ENCODE peak calls at places on chromosomes 5 and 9, in four cellular contexts. One of them, this sample, is unnamed.

GRCh38 chr5:77232959-77233358 is 22.5 kb downstream of the PDE8B start:
- DNase-seq in GM12878: no peak
- DNase-seq in cardiac muscle cell: no peak
- DNase-seq in right lobe of liver: no peak
- DNase-seq in this sample: peak; percentile 63

GRCh38 chr5:172149073-172149472 is 39.0 kb downstream of the STK10 start:
- DNase-seq in right lobe of liver: no peak
- DNase-seq in cardiac muscle cell: peak; percentile 69
- DNase-seq in GM12878: no peak
- DNase-seq in this sample: no peak

GRCh38 chr9:128724744-128725211 is 851 bp upstream of the ZDHHC12 start:
- DNase-seq in cardiac muscle cell: peak; percentile 87
- DNase-seq in right lobe of liver: peak; percentile 74
- DNase-seq in GM12878: peak; percentile 32
- DNase-seq in this sample: peak; percentile 73

GRCh38 chr9:24041294-24041693 is 215.3 kb upstream of the ELAVL2 start:
- DNase-seq in right lobe of liver: no peak
- DNase-seq in cardiac muscle cell: no peak
- DNase-seq in GM12878: no peak
- DNase-seq in this sample: no peak

GRCh38 chr5:116361171-116361967 is 213.3 kb downstream of the SEMA6A start:
- DNase-seq in GM12878: no peak
- DNase-seq in right lobe of liver: peak; percentile 71
- DNase-seq in cardiac muscle cell: peak; percentile 55
- DNase-seq in this sample: peak; percentile 51

GRCh38 chr5:65722575-65723424 is 795 bp downstream of the NLN start:
- DNase-seq in right lobe of liver: no peak
- DNase-seq in GM12878: no peak
- DNase-seq in cardiac muscle cell: peak; percentile 79
- DNase-seq in this sample: no peak

GRCh38 chr5:91443761-91444467 is 60.8 kb upstream of the ARRDC3 start:
- DNase-seq in right lobe of liver: no peak
- DNase-seq in GM12878: no peak
- DNase-seq in cardiac muscle cell: no peak
- DNase-seq in this sample: no peak

GRCh38 chr5:40551706-40552557 is 127.8 kb upstream of the PTGER4 start:
- DNase-seq in right lobe of liver: no peak
- DNase-seq in GM12878: no peak
- DNase-seq in cardiac muscle cell: peak; percentile 93
- DNase-seq in this sample: no peak

GRCh38 chr9:16179566-16179965 is 626.7 kb downstream of the CCDC171 start:
- DNase-seq in right lobe of liver: no peak
- DNase-seq in GM12878: no peak
- DNase-seq in cardiac muscle cell: no peak
- DNase-seq in this sample: no peak

GRCh38 chr9:127723450-127723849 is 7.6 kb downstream of the TTC16 start:
- DNase-seq in cardiac muscle cell: peak; percentile 74
- DNase-seq in right lobe of liver: no peak
- DNase-seq in GM12878: no peak
- DNase-seq in this sample: no peak

GRCh38 chr9:89010526-89011089 is 19.3 kb downstream of the S1PR3 start:
- DNase-seq in right lobe of liver: no peak
- DNase-seq in GM12878: no peak
- DNase-seq in cardiac muscle cell: no peak
- DNase-seq in this sample: no peak

GRCh38 chr5:75336625-75337336 is at the start of gene HMGCR:
- DNase-seq in cardiac muscle cell: peak; percentile 100
- DNase-seq in GM12878: peak; percentile 98
- DNase-seq in right lobe of liver: peak; percentile 100
- DNase-seq in this sample: peak; percentile 99

GRCh38 chr9:5122542-5122941 is 62.9 kb downstream of the INSL6 start:
- DNase-seq in cardiac muscle cell: no peak
- DNase-seq in right lobe of liver: no peak
- DNase-seq in GM12878: no peak
- DNase-seq in this sample: no peak

GRCh38 chr9:115969096-115969495 is 184.5 kb upstream of the PAPPA start:
- DNase-seq in GM12878: no peak
- DNase-seq in cardiac muscle cell: peak; percentile 63
- DNase-seq in right lobe of liver: no peak
- DNase-seq in this sample: no peak

GRCh38 chr5:10103098-10103497 is 146.6 kb downstream of the ATPSCKMT start:
- DNase-seq in right lobe of liver: no peak
- DNase-seq in cardiac muscle cell: no peak
- DNase-seq in GM12878: no peak
- DNase-seq in this sample: no peak

GRCh38 chr9:38181866-38182265 is 112.8 kb upstream of the SHB start:
- DNase-seq in right lobe of liver: no peak
- DNase-seq in GM12878: no peak
- DNase-seq in cardiac muscle cell: no peak
- DNase-seq in this sample: no peak

GRCh38 chr5:43141211-43141610 is 20.5 kb downstream of the ZNF131 start:
- DNase-seq in right lobe of liver: no peak
- DNase-seq in cardiac muscle cell: no peak
- DNase-seq in GM12878: no peak
- DNase-seq in this sample: no peak

GRCh38 chr5:135493406-135494180 is 41.4 kb upstream of the TIFAB start:
- DNase-seq in right lobe of liver: no peak
- DNase-seq in cardiac muscle cell: peak; percentile 84
- DNase-seq in GM12878: no peak
- DNase-seq in this sample: no peak

GRCh38 chr5:140240987-140241706 is 61.8 kb downstream of the PFDN1 start:
- DNase-seq in cardiac muscle cell: peak; percentile 94
- DNase-seq in right lobe of liver: peak; percentile 88
- DNase-seq in GM12878: no peak
- DNase-seq in this sample: peak; percentile 68

GRCh38 chr9:68500457-68501158 is 40.1 kb downstream of the TMEM252 start:
- DNase-seq in GM12878: no peak
- DNase-seq in right lobe of liver: no peak
- DNase-seq in cardiac muscle cell: peak; percentile 9
- DNase-seq in this sample: no peak

GRCh38 chr5:1437876-1438559 is 7.2 kb downstream of the SLC6A3 start:
- DNase-seq in cardiac muscle cell: no peak
- DNase-seq in right lobe of liver: peak; percentile 35
- DNase-seq in GM12878: no peak
- DNase-seq in this sample: no peak

GRCh38 chr5:171850354-171850947 is 64.8 kb downstream of the SMIM23 start:
- DNase-seq in cardiac muscle cell: peak; percentile 26
- DNase-seq in GM12878: no peak
- DNase-seq in right lobe of liver: no peak
- DNase-seq in this sample: no peak

GRCh38 chr9:124939944-124940343 is 939 bp downstream of the GOLGA1 start:
- DNase-seq in GM12878: no peak
- DNase-seq in cardiac muscle cell: no peak
- DNase-seq in right lobe of liver: no peak
- DNase-seq in this sample: no peak
- H3K27ac ChIP-seq in GM12878: peak overlapping the region; percentile 88
- H3K27ac ChIP-seq in cardiac muscle cell: peak overlapping the region; percentile 98
- H3K27ac ChIP-seq in right lobe of liver: peak overlapping the region; percentile 97
- H3K27ac ChIP-seq in this sample: peak overlapping the region; percentile 97

GRCh38 chr5:31106259-31106658 is 87.2 kb upstream of the CDH6 start:
- DNase-seq in cardiac muscle cell: no peak
- DNase-seq in GM12878: no peak
- DNase-seq in right lobe of liver: no peak
- DNase-seq in this sample: no peak

GRCh38 chr5:31104775-31105174 is 88.7 kb upstream of the CDH6 start:
- DNase-seq in cardiac muscle cell: no peak
- DNase-seq in right lobe of liver: no peak
- DNase-seq in GM12878: no peak
- DNase-seq in this sample: no peak

GRCh38 chr5:31106742-31107546 is 86.5 kb upstream of the CDH6 start:
- DNase-seq in right lobe of liver: no peak
- DNase-seq in cardiac muscle cell: peak; percentile 61
- DNase-seq in GM12878: no peak
- DNase-seq in this sample: no peak
- H3K27ac ChIP-seq in right lobe of liver: no peak overlapping the region
- H3K27ac ChIP-seq in cardiac muscle cell: no peak overlapping the region
- H3K27ac ChIP-seq in GM12878: no peak overlapping the region
- H3K27ac ChIP-seq in this sample: no peak overlapping the region

DNA sequence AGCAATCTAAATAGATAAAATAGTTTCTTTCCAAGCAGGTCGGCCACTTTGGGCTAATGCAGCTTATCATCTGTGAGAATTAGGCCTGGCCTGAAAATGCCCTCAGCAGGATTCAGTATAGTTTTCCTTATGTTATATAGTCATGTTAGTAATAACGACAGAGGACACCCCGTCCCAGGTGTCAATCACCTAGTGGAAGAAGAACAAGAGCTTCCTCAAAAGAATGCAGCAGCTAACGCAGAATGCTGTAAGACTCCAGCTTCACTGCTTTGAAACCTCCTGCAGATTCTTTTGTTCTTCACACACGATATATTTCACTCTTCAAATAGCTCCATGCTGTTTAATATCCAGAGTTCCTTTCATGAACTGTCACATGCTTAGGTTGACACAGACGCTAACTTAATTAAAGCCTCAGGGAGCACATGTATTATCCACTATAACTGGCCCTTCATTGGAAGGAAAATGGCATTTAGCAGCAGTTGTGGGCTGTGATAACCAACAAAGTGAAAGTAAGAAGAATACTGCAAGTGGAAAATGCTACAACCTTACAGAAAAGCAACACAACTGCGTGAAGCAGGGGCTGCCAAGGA is 387.6 kb downstream of the PLK2 start:
- DNase-seq in GM12878: no peak
- DNase-seq in right lobe of liver: no peak
- DNase-seq in cardiac muscle cell: peak; percentile 25
- DNase-seq in this sample: no peak
- H3K27ac ChIP-seq in GM12878: no peak overlapping the region
- H3K27ac ChIP-seq in right lobe of liver: no peak overlapping the region
- H3K27ac ChIP-seq in cardiac muscle cell: peak overlapping the region; percentile 16
- H3K27ac ChIP-seq in this sample: no peak overlapping the region

GRCh38 chr5:17180957-17181723 is 36.3 kb upstream of the BASP1 start:
- DNase-seq in GM12878: no peak
- DNase-seq in cardiac muscle cell: peak; percentile 95
- DNase-seq in right lobe of liver: no peak
- DNase-seq in this sample: no peak
- H3K27ac ChIP-seq in GM12878: no peak overlapping the region
- H3K27ac ChIP-seq in cardiac muscle cell: no peak overlapping the region
- H3K27ac ChIP-seq in right lobe of liver: no peak overlapping the region
- H3K27ac ChIP-seq in this sample: no peak overlapping the region

GRCh38 chr5:89728134-89728533 is 681.4 kb downstream of the CETN3 start:
- DNase-seq in GM12878: no peak
- DNase-seq in cardiac muscle cell: no peak
- DNase-seq in right lobe of liver: no peak
- DNase-seq in this sample: no peak

GRCh38 chr5:89723907-89724306 is 685.6 kb downstream of the CETN3 start:
- DNase-seq in GM12878: no peak
- DNase-seq in cardiac muscle cell: no peak
- DNase-seq in right lobe of liver: no peak
- DNase-seq in this sample: no peak

GRCh38 chr5:89722538-89722937 is 687.0 kb downstream of the CETN3 start:
- DNase-seq in cardiac muscle cell: no peak
- DNase-seq in GM12878: no peak
- DNase-seq in right lobe of liver: no peak
- DNase-seq in this sample: no peak
- H3K27ac ChIP-seq in cardiac muscle cell: no peak overlapping the region
- H3K27ac ChIP-seq in GM12878: no peak overlapping the region
- H3K27ac ChIP-seq in right lobe of liver: no peak overlapping the region
- H3K27ac ChIP-seq in this sample: no peak overlapping the region

GRCh38 chr9:134355158-134355557 is 28.9 kb downstream of the RXRA start:
- DNase-seq in right lobe of liver: no peak
- DNase-seq in cardiac muscle cell: no peak
- DNase-seq in GM12878: no peak
- DNase-seq in this sample: no peak
- H3K27ac ChIP-seq in right lobe of liver: peak overlapping the region; percentile 0
- H3K27ac ChIP-seq in cardiac muscle cell: peak overlapping the region; percentile 60
- H3K27ac ChIP-seq in GM12878: no peak overlapping the region
- H3K27ac ChIP-seq in this sample: peak overlapping the region; percentile 56

DNA sequence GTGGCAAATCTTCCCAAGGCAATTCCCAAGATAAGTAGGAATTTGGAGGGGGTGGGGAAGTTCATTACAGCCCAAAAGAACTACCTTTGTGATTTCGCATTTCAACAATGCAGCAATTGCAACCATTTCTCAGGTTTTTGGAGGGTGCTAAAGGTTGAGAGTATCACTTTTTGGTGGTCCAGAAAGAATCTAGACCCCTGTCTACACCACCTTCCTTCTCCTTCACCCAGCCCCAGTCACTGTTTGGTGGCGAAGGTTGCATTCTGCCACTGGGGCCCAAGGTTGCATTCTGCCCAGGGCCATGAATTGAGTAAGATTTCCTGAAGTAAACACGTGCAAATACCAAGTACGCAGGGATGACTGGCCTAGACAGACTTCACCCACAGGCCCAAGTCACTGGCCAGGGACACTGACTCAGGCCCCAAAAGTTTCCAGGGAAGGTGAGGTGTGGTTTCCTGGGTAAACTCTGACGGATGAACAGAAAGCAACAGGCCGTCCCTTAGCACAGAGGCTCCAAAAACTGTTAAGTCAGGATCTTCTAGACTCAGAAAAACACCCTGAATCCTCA is 5.7 kb downstream of the PDE6A start:
- DNase-seq in GM12878: no peak
- DNase-seq in right lobe of liver: no peak
- DNase-seq in cardiac muscle cell: peak; percentile 73
- DNase-seq in this sample: no peak
- H3K27ac ChIP-seq in GM12878: no peak overlapping the region
- H3K27ac ChIP-seq in right lobe of liver: no peak overlapping the region
- H3K27ac ChIP-seq in cardiac muscle cell: peak overlapping the region; percentile 73
- H3K27ac ChIP-seq in this sample: no peak overlapping the region

GRCh38 chr9:120640380-120640779 is 60.4 kb upstream of the CDK5RAP2 start:
- DNase-seq in GM12878: no peak
- DNase-seq in cardiac muscle cell: no peak
- DNase-seq in right lobe of liver: no peak
- DNase-seq in this sample: no peak

GRCh38 chr9:120646943-120647342 is 67.0 kb upstream of the CDK5RAP2 start:
- DNase-seq in cardiac muscle cell: no peak
- DNase-seq in GM12878: no peak
- DNase-seq in right lobe of liver: no peak
- DNase-seq in this sample: no peak

GRCh38 chr9:120637919-120638318 is 58.0 kb upstream of the CDK5RAP2 start:
- DNase-seq in cardiac muscle cell: no peak
- DNase-seq in right lobe of liver: no peak
- DNase-seq in GM12878: no peak
- DNase-seq in this sample: no peak

GRCh38 chr9:120642129-120642528 is 62.2 kb upstream of the CDK5RAP2 start:
- DNase-seq in cardiac muscle cell: no peak
- DNase-seq in GM12878: no peak
- DNase-seq in right lobe of liver: no peak
- DNase-seq in this sample: no peak

DNA sequence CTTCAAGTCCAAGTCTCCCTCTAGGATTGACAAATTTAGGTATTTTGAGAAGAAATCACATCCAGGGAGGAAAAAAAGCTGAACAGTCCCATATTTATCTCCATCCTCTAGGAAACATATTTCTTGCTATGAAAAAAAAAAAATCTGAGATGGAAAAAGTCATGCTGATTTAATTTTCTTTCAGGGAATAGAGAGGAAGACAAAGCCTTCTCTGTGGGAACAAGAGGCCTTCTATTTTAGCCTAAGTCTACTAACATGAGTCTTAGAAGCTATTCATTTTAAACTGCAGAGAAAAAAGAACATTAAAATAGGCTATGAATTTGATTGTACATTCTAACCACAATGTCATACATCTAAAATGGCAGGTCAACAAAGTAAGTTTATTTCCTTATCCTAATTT is 63.1 kb upstream of the CDK5RAP2 start:
- DNase-seq in right lobe of liver: no peak
- DNase-seq in GM12878: no peak
- DNase-seq in cardiac muscle cell: no peak
- DNase-seq in this sample: no peak
- H3K27ac ChIP-seq in right lobe of liver: no peak overlapping the region
- H3K27ac ChIP-seq in GM12878: no peak overlapping the region
- H3K27ac ChIP-seq in cardiac muscle cell: no peak overlapping the region
- H3K27ac ChIP-seq in this sample: no peak overlapping the region

GRCh38 chr5:16914584-16914983 is 21.5 kb downstream of the MYO10 start:
- DNase-seq in right lobe of liver: no peak
- DNase-seq in GM12878: no peak
- DNase-seq in cardiac muscle cell: no peak
- DNase-seq in this sample: no peak
- H3K27ac ChIP-seq in right lobe of liver: no peak overlapping the region
- H3K27ac ChIP-seq in GM12878: no peak overlapping the region
- H3K27ac ChIP-seq in cardiac muscle cell: no peak overlapping the region
- H3K27ac ChIP-seq in this sample: no peak overlapping the region